ENCODE peak calls at places on chromosomes 12 and 14, in five cellular contexts. One of them, this sample, is unnamed.

GRCh38 chr12:69457433-69457832 is 12.8 kb upstream of the FRS2 start:
- DNase-seq in mesenchymal stem cell: no peak
- DNase-seq in pancreas: no peak
- DNase-seq in brain microvascular endothelial cell: no peak
- DNase-seq in ascending aorta: no peak
- DNase-seq in this sample: no peak

GRCh38 chr12:31235868-31236395 is 90.0 kb downstream of the SINHCAF start:
- DNase-seq in mesenchymal stem cell: no peak
- DNase-seq in brain microvascular endothelial cell: no peak
- DNase-seq in ascending aorta: no peak
- DNase-seq in pancreas: no peak
- DNase-seq in this sample: no peak

GRCh38 chr12:2783936-2784600 is 10.7 kb upstream of the FKBP4 start:
- DNase-seq in brain microvascular endothelial cell: peak; percentile 20
- DNase-seq in mesenchymal stem cell: peak; percentile 53
- DNase-seq in pancreas: peak; percentile 66
- DNase-seq in ascending aorta: peak; percentile 78
- DNase-seq in this sample: peak; percentile 67

GRCh38 chr14:92668266-92668973 is 80.0 kb downstream of the LGMN start:
- DNase-seq in pancreas: no peak
- DNase-seq in ascending aorta: no peak
- DNase-seq in mesenchymal stem cell: no peak
- DNase-seq in brain microvascular endothelial cell: no peak
- DNase-seq in this sample: no peak

GRCh38 chr12:95918194-95918993 is 24.0 kb downstream of the CCDC38 start:
- DNase-seq in mesenchymal stem cell: peak; percentile 59
- DNase-seq in ascending aorta: no peak
- DNase-seq in brain microvascular endothelial cell: peak; percentile 53
- DNase-seq in pancreas: no peak
- DNase-seq in this sample: peak; percentile 18

GRCh38 chr14:97580923-97581495 is 783.8 kb downstream of the VRK1 start:
- DNase-seq in brain microvascular endothelial cell: no peak
- DNase-seq in ascending aorta: no peak
- DNase-seq in mesenchymal stem cell: no peak
- DNase-seq in pancreas: no peak
- DNase-seq in this sample: no peak

GRCh38 chr14:75119056-75119455 is 7.8 kb downstream of the NEK9 start:
- DNase-seq in brain microvascular endothelial cell: peak; percentile 22
- DNase-seq in ascending aorta: no peak
- DNase-seq in mesenchymal stem cell: peak; percentile 43
- DNase-seq in pancreas: no peak
- DNase-seq in this sample: no peak

GRCh38 chr14:71235865-71236264 is 328.6 kb downstream of the PCNX1 start:
- DNase-seq in ascending aorta: peak; percentile 81
- DNase-seq in pancreas: no peak
- DNase-seq in brain microvascular endothelial cell: no peak
- DNase-seq in mesenchymal stem cell: no peak
- DNase-seq in this sample: no peak

GRCh38 chr12:7905071-7905470 is 30.9 kb downstream of the SLC2A3 start:
- DNase-seq in brain microvascular endothelial cell: no peak
- DNase-seq in mesenchymal stem cell: peak; percentile 27
- DNase-seq in ascending aorta: no peak
- DNase-seq in pancreas: no peak
- DNase-seq in this sample: no peak

GRCh38 chr12:120453977-120454376 is 7.7 kb downstream of the GATC start:
- DNase-seq in pancreas: no peak
- DNase-seq in brain microvascular endothelial cell: no peak
- DNase-seq in ascending aorta: no peak
- DNase-seq in mesenchymal stem cell: peak; percentile 49
- DNase-seq in this sample: no peak

GRCh38 chr12:3122841-3123678 is 45.9 kb downstream of the TSPAN9 start:
- DNase-seq in mesenchymal stem cell: peak; percentile 37
- DNase-seq in ascending aorta: peak; percentile 88
- DNase-seq in pancreas: no peak
- DNase-seq in brain microvascular endothelial cell: peak; percentile 69
- DNase-seq in this sample: peak; percentile 74

GRCh38 chr12:55700255-55701018 is 7.3 kb downstream of the ITGA7 start:
- DNase-seq in mesenchymal stem cell: no peak
- DNase-seq in ascending aorta: no peak
- DNase-seq in pancreas: no peak
- DNase-seq in brain microvascular endothelial cell: no peak
- DNase-seq in this sample: no peak

GRCh38 chr12:92365333-92365732 is 219.7 kb upstream of the BTG1 start:
- DNase-seq in mesenchymal stem cell: no peak
- DNase-seq in brain microvascular endothelial cell: no peak
- DNase-seq in pancreas: no peak
- DNase-seq in ascending aorta: no peak
- DNase-seq in this sample: no peak

GRCh38 chr12:96193725-96194571 is at the start of gene ELK3:
- DNase-seq in mesenchymal stem cell: peak; percentile 82
- DNase-seq in pancreas: peak; percentile 59
- DNase-seq in brain microvascular endothelial cell: peak; percentile 69
- DNase-seq in ascending aorta: peak; percentile 83
- DNase-seq in this sample: peak; percentile 63

GRCh38 chr12:1539135-1539534 is 55.2 kb downstream of the FBXL14 start:
- DNase-seq in pancreas: no peak
- DNase-seq in ascending aorta: no peak
- DNase-seq in mesenchymal stem cell: no peak
- DNase-seq in brain microvascular endothelial cell: no peak
- DNase-seq in this sample: no peak

GRCh38 chr14:101973356-101973755 is 9.0 kb downstream of the DYNC1H1 start:
- DNase-seq in ascending aorta: peak; percentile 58
- DNase-seq in mesenchymal stem cell: no peak
- DNase-seq in pancreas: no peak
- DNase-seq in brain microvascular endothelial cell: no peak
- DNase-seq in this sample: no peak

GRCh38 chr12:123063535-123063934 is 83.1 kb downstream of the ARL6IP4 start:
- DNase-seq in pancreas: no peak
- DNase-seq in brain microvascular endothelial cell: no peak
- DNase-seq in ascending aorta: no peak
- DNase-seq in mesenchymal stem cell: peak; percentile 54
- DNase-seq in this sample: no peak

GRCh38 chr12:94970560-94970959 is 32.9 kb downstream of the NDUFA12 start:
- DNase-seq in ascending aorta: no peak
- DNase-seq in mesenchymal stem cell: no peak
- DNase-seq in pancreas: no peak
- DNase-seq in brain microvascular endothelial cell: no peak
- DNase-seq in this sample: no peak

GRCh38 chr12:122009741-122010140 is 11.9 kb upstream of the BCL7A start:
- DNase-seq in mesenchymal stem cell: no peak
- DNase-seq in ascending aorta: no peak
- DNase-seq in brain microvascular endothelial cell: no peak
- DNase-seq in pancreas: no peak
- DNase-seq in this sample: no peak

GRCh38 chr12:19799886-19800602 is 360.8 kb downstream of the AEBP2 start:
- DNase-seq in ascending aorta: no peak
- DNase-seq in pancreas: no peak
- DNase-seq in mesenchymal stem cell: no peak
- DNase-seq in brain microvascular endothelial cell: no peak
- DNase-seq in this sample: no peak

GRCh38 chr12:76768566-76768965 is 4.7 kb downstream of the ZDHHC17 start:
- DNase-seq in brain microvascular endothelial cell: no peak
- DNase-seq in mesenchymal stem cell: no peak
- DNase-seq in pancreas: no peak
- DNase-seq in ascending aorta: no peak
- DNase-seq in this sample: no peak

GRCh38 chr14:75303415-75303814 is 24.8 kb downstream of the FOS start:
- DNase-seq in mesenchymal stem cell: peak; percentile 79
- DNase-seq in pancreas: peak; percentile 51
- DNase-seq in brain microvascular endothelial cell: peak; percentile 62
- DNase-seq in ascending aorta: peak; percentile 87
- DNase-seq in this sample: peak; percentile 76

GRCh38 chr14:68248481-68249255 is 429.1 kb downstream of the RAD51B start:
- DNase-seq in mesenchymal stem cell: peak; percentile 82
- DNase-seq in ascending aorta: no peak
- DNase-seq in pancreas: peak; percentile 46
- DNase-seq in brain microvascular endothelial cell: no peak
- DNase-seq in this sample: no peak

DNA sequence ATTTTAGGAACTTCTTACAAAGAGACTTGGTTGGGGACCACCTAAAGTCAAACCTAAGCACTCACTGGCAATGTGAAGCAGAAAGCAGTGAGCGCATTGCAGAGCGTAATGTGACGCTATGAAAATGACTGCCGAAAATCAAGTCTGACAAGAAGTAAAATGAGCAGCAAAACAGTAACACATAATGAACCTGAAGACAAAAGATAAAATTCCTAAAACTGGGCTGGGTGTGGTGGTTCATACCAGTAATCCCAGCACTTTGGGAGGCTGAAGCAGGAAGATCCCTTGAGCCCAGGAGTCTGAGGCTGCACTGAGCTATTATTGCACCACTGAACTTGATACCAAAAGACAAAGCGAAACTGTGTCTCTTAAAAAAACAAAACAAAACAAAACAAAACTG is 16.5 kb downstream of the CORO1C start:
- DNase-seq in ascending aorta: no peak
- DNase-seq in mesenchymal stem cell: no peak
- DNase-seq in pancreas: no peak
- DNase-seq in brain microvascular endothelial cell: no peak
- DNase-seq in this sample: no peak
- H3K27ac ChIP-seq in ascending aorta: no peak overlapping the region
- H3K27ac ChIP-seq in mesenchymal stem cell: peak overlapping the region; percentile 45
- H3K27ac ChIP-seq in pancreas: no peak overlapping the region
- H3K27ac ChIP-seq in brain microvascular endothelial cell: no peak overlapping the region
- H3K27ac ChIP-seq in this sample: peak overlapping the region; percentile 54

DNA sequence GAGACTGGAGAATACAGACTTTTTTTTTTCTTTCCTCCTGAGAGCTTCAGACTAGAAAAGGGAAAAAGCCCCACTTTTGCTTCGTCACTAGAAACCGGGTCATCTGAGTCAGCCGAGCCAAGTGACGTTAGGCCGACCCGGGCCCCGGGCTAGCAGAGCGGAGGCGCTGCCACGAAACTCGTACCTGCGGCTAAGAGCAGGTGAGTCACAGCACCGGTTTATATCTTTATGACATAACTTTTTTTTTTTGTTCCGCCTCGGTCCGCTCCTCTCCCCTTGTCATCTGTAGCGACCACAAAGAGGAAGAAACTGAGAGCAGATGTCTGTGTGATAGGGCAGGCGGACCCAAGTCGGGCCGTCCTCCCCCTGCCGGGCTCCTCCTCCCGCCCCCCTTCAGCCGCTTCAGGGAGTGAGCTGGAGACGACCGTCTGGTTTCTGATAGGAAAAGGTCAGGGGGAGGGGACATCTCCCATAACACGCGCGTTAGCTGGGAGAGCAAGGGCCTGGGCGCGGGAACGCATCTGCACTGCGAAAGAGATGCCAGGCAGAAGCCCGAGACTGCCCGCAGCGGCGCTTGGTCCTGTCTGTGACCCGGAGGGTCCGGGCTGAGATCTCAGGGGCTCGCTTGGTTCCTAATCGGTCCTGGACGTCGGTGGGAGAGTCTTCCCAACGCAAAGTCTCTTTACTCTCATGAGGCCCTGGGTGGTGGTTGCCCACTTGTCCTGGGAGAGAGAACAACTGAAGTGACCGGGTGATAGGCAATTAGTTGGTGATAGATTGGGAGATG is 573 bp downstream of the TTC6 start:
- DNase-seq in ascending aorta: no peak
- DNase-seq in brain microvascular endothelial cell: no peak
- DNase-seq in pancreas: peak; percentile 69
- DNase-seq in mesenchymal stem cell: peak; percentile 70
- DNase-seq in this sample: no peak
- H3K27me3 ChIP-seq in ascending aorta: peaks cover 60% of the 10 kb centered on the region
- H3K27me3 ChIP-seq in brain microvascular endothelial cell: peaks cover 81% of the 10 kb centered on the region
- H3K27me3 ChIP-seq in pancreas: peaks cover 15% of the 10 kb centered on the region
- H3K27me3 ChIP-seq in mesenchymal stem cell: peaks cover 82% of the 10 kb centered on the region
- H3K27me3 ChIP-seq in this sample: peaks cover 42% of the 10 kb centered on the region

GRCh38 chr14:106622200-106622745 is 1095.9 kb downstream of the TMEM121 start:
- DNase-seq in brain microvascular endothelial cell: no peak
- DNase-seq in pancreas: no peak
- DNase-seq in ascending aorta: no peak
- DNase-seq in mesenchymal stem cell: no peak
- DNase-seq in this sample: no peak
- H3K27ac ChIP-seq in brain microvascular endothelial cell: no peak overlapping the region
- H3K27ac ChIP-seq in pancreas: no peak overlapping the region
- H3K27ac ChIP-seq in ascending aorta: no peak overlapping the region
- H3K27ac ChIP-seq in mesenchymal stem cell: no peak overlapping the region
- H3K27ac ChIP-seq in this sample: no peak overlapping the region

DNA sequence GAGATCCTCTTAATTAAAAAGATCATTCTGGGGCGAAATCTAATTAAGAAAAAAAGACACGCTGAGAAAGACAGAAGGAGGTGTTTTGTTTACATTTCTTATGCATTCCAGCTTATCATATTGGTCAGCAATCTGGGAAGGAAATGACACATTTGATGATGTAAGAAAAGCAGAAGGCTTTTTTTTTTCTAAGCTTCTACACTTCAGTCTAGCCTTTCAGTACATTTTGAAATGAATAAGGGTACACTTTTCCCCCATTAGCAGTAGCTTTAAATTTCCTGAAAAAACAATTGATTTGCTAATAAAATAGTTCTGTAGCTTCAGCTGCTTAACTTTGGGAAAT is 5.9 kb upstream of the GSC start:
- DNase-seq in brain microvascular endothelial cell: no peak
- DNase-seq in mesenchymal stem cell: no peak
- DNase-seq in pancreas: no peak
- DNase-seq in ascending aorta: no peak
- DNase-seq in this sample: no peak
- H3K27me3 ChIP-seq in brain microvascular endothelial cell: peaks cover 48% of the 10 kb centered on the region
- H3K27me3 ChIP-seq in mesenchymal stem cell: peaks cover 13% of the 10 kb centered on the region
- H3K27me3 ChIP-seq in pancreas: no peaks in the 10 kb centered on the region
- H3K27me3 ChIP-seq in ascending aorta: peaks cover 25% of the 10 kb centered on the region
- H3K27me3 ChIP-seq in this sample: peaks cover 67% of the 10 kb centered on the region